ENCODE peak calls at places on chromosomes 5 and 9, in five cellular contexts. One of them, this sample, is unnamed.

GRCh38 chr5:89584339-89584956 is 701.5 kb upstream of the MEF2C start:
- DNase-seq in CD4-positive, alpha-beta T cell: no peak
- DNase-seq in CD8-positive, alpha-beta memory T cell: no peak
- DNase-seq in activated CD4-positive, alpha-beta memory T cell treated with anti-CD3 and anti-CD28 coated beads, Interleukin-2, amount 10 ng/mL, durations not matched to agents 7 days and 5 days: no peak
- DNase-seq in Right ventricle myocardium superior: no peak
- DNase-seq in this sample: no peak

GRCh38 chr5:150322202-150322601 is 19.5 kb upstream of the ARSI start:
- DNase-seq in CD4-positive, alpha-beta T cell: no peak
- DNase-seq in CD8-positive, alpha-beta memory T cell: no peak
- DNase-seq in activated CD4-positive, alpha-beta memory T cell treated with anti-CD3 and anti-CD28 coated beads, Interleukin-2, amount 10 ng/mL, durations not matched to agents 7 days and 5 days: no peak
- DNase-seq in Right ventricle myocardium superior: no peak
- DNase-seq in this sample: peak

GRCh38 chr5:143791848-143792701 is 19.9 kb upstream of the HMHB1 start:
- DNase-seq in CD4-positive, alpha-beta T cell: no peak
- DNase-seq in CD8-positive, alpha-beta memory T cell: no peak
- DNase-seq in activated CD4-positive, alpha-beta memory T cell treated with anti-CD3 and anti-CD28 coated beads, Interleukin-2, amount 10 ng/mL, durations not matched to agents 7 days and 5 days: no peak
- DNase-seq in Right ventricle myocardium superior: no peak
- DNase-seq in this sample: no peak

GRCh38 chr5:151772868-151773561 is 1.3 kb downstream of the G3BP1 start:
- DNase-seq in CD4-positive, alpha-beta T cell: no peak
- DNase-seq in CD8-positive, alpha-beta memory T cell: peak
- DNase-seq in activated CD4-positive, alpha-beta memory T cell treated with anti-CD3 and anti-CD28 coated beads, Interleukin-2, amount 10 ng/mL, durations not matched to agents 7 days and 5 days: no peak
- DNase-seq in Right ventricle myocardium superior: no peak
- DNase-seq in this sample: no peak

GRCh38 chr5:10756539-10756938 is 4.5 kb downstream of the DAP start:
- DNase-seq in CD4-positive, alpha-beta T cell: no peak
- DNase-seq in CD8-positive, alpha-beta memory T cell: no peak
- DNase-seq in activated CD4-positive, alpha-beta memory T cell treated with anti-CD3 and anti-CD28 coated beads, Interleukin-2, amount 10 ng/mL, durations not matched to agents 7 days and 5 days: no peak
- DNase-seq in Right ventricle myocardium superior: no peak
- DNase-seq in this sample: no peak

GRCh38 chr9:129497064-129497836 is 123.7 kb downstream of the C9orf50 start:
- DNase-seq in CD4-positive, alpha-beta T cell: no peak
- DNase-seq in CD8-positive, alpha-beta memory T cell: no peak
- DNase-seq in activated CD4-positive, alpha-beta memory T cell treated with anti-CD3 and anti-CD28 coated beads, Interleukin-2, amount 10 ng/mL, durations not matched to agents 7 days and 5 days: no peak
- DNase-seq in Right ventricle myocardium superior: peak
- DNase-seq in this sample: no peak

GRCh38 chr5:55623789-55624188 is 88.3 kb downstream of the SLC38A9 start:
- DNase-seq in CD4-positive, alpha-beta T cell: no peak
- DNase-seq in CD8-positive, alpha-beta memory T cell: no peak
- DNase-seq in activated CD4-positive, alpha-beta memory T cell treated with anti-CD3 and anti-CD28 coated beads, Interleukin-2, amount 10 ng/mL, durations not matched to agents 7 days and 5 days: no peak
- DNase-seq in Right ventricle myocardium superior: no peak
- DNase-seq in this sample: no peak

GRCh38 chr5:154158379-154158738 is 32.2 kb upstream of the GALNT10 start:
- DNase-seq in CD4-positive, alpha-beta T cell: no peak
- DNase-seq in CD8-positive, alpha-beta memory T cell: no peak
- DNase-seq in activated CD4-positive, alpha-beta memory T cell treated with anti-CD3 and anti-CD28 coated beads, Interleukin-2, amount 10 ng/mL, durations not matched to agents 7 days and 5 days: no peak
- DNase-seq in Right ventricle myocardium superior: no peak
- DNase-seq in this sample: no peak

GRCh38 chr9:14033067-14033466 is 280.9 kb downstream of the NFIB start:
- DNase-seq in CD4-positive, alpha-beta T cell: no peak
- DNase-seq in CD8-positive, alpha-beta memory T cell: no peak
- DNase-seq in activated CD4-positive, alpha-beta memory T cell treated with anti-CD3 and anti-CD28 coated beads, Interleukin-2, amount 10 ng/mL, durations not matched to agents 7 days and 5 days: no peak
- DNase-seq in Right ventricle myocardium superior: no peak
- DNase-seq in this sample: no peak

GRCh38 chr9:120892748-120893584 is 16.0 kb upstream of the PHF19 start:
- DNase-seq in CD4-positive, alpha-beta T cell: peak
- DNase-seq in CD8-positive, alpha-beta memory T cell: peak
- DNase-seq in activated CD4-positive, alpha-beta memory T cell treated with anti-CD3 and anti-CD28 coated beads, Interleukin-2, amount 10 ng/mL, durations not matched to agents 7 days and 5 days: peak
- DNase-seq in Right ventricle myocardium superior: no peak
- DNase-seq in this sample: peak

GRCh38 chr5:147578228-147579024 is 68.6 kb upstream of the DPYSL3 start:
- DNase-seq in CD4-positive, alpha-beta T cell: no peak
- DNase-seq in CD8-positive, alpha-beta memory T cell: no peak
- DNase-seq in activated CD4-positive, alpha-beta memory T cell treated with anti-CD3 and anti-CD28 coated beads, Interleukin-2, amount 10 ng/mL, durations not matched to agents 7 days and 5 days: no peak
- DNase-seq in Right ventricle myocardium superior: no peak
- DNase-seq in this sample: no peak

GRCh38 chr9:133137451-133138231 is 16.6 kb upstream of the RALGDS start:
- DNase-seq in CD4-positive, alpha-beta T cell: no peak
- DNase-seq in CD8-positive, alpha-beta memory T cell: no peak
- DNase-seq in activated CD4-positive, alpha-beta memory T cell treated with anti-CD3 and anti-CD28 coated beads, Interleukin-2, amount 10 ng/mL, durations not matched to agents 7 days and 5 days: peak
- DNase-seq in Right ventricle myocardium superior: peak
- DNase-seq in this sample: no peak

GRCh38 chr5:132012385-132013005 is 1.0 kb upstream of the ACSL6 start:
- DNase-seq in CD4-positive, alpha-beta T cell: no peak
- DNase-seq in CD8-positive, alpha-beta memory T cell: no peak
- DNase-seq in activated CD4-positive, alpha-beta memory T cell treated with anti-CD3 and anti-CD28 coated beads, Interleukin-2, amount 10 ng/mL, durations not matched to agents 7 days and 5 days: peak
- DNase-seq in Right ventricle myocardium superior: peak
- DNase-seq in this sample: no peak

GRCh38 chr9:90018688-90019087 is 413.9 kb downstream of the GADD45G start:
- DNase-seq in CD4-positive, alpha-beta T cell: no peak
- DNase-seq in CD8-positive, alpha-beta memory T cell: no peak
- DNase-seq in activated CD4-positive, alpha-beta memory T cell treated with anti-CD3 and anti-CD28 coated beads, Interleukin-2, amount 10 ng/mL, durations not matched to agents 7 days and 5 days: no peak
- DNase-seq in Right ventricle myocardium superior: no peak
- DNase-seq in this sample: no peak

GRCh38 chr5:149271717-149272558 is at the start of gene AFAP1L1:
- DNase-seq in CD4-positive, alpha-beta T cell: no peak
- DNase-seq in CD8-positive, alpha-beta memory T cell: no peak
- DNase-seq in activated CD4-positive, alpha-beta memory T cell treated with anti-CD3 and anti-CD28 coated beads, Interleukin-2, amount 10 ng/mL, durations not matched to agents 7 days and 5 days: peak
- DNase-seq in Right ventricle myocardium superior: peak
- DNase-seq in this sample: no peak

GRCh38 chr5:132180134-132180745 is 47.4 kb downstream of the P4HA2 start:
- DNase-seq in CD4-positive, alpha-beta T cell: no peak
- DNase-seq in CD8-positive, alpha-beta memory T cell: no peak
- DNase-seq in activated CD4-positive, alpha-beta memory T cell treated with anti-CD3 and anti-CD28 coated beads, Interleukin-2, amount 10 ng/mL, durations not matched to agents 7 days and 5 days: no peak
- DNase-seq in Right ventricle myocardium superior: no peak
- DNase-seq in this sample: no peak

GRCh38 chr5:150750469-150750868 is 8.3 kb downstream of the DCTN4 start:
- DNase-seq in CD4-positive, alpha-beta T cell: no peak
- DNase-seq in CD8-positive, alpha-beta memory T cell: no peak
- DNase-seq in activated CD4-positive, alpha-beta memory T cell treated with anti-CD3 and anti-CD28 coated beads, Interleukin-2, amount 10 ng/mL, durations not matched to agents 7 days and 5 days: no peak
- DNase-seq in Right ventricle myocardium superior: no peak
- DNase-seq in this sample: no peak

GRCh38 chr9:123358181-123358894 is 2.3 kb downstream of the CRB2 start:
- DNase-seq in CD4-positive, alpha-beta T cell: no peak
- DNase-seq in CD8-positive, alpha-beta memory T cell: no peak
- DNase-seq in activated CD4-positive, alpha-beta memory T cell treated with anti-CD3 and anti-CD28 coated beads, Interleukin-2, amount 10 ng/mL, durations not matched to agents 7 days and 5 days: no peak
- DNase-seq in Right ventricle myocardium superior: no peak
- DNase-seq in this sample: no peak

GRCh38 chr9:90953805-90954204 is 152.2 kb downstream of the SYK start:
- DNase-seq in CD4-positive, alpha-beta T cell: no peak
- DNase-seq in CD8-positive, alpha-beta memory T cell: no peak
- DNase-seq in activated CD4-positive, alpha-beta memory T cell treated with anti-CD3 and anti-CD28 coated beads, Interleukin-2, amount 10 ng/mL, durations not matched to agents 7 days and 5 days: no peak
- DNase-seq in Right ventricle myocardium superior: no peak
- DNase-seq in this sample: no peak

GRCh38 chr5:51345106-51345505 is 38.1 kb upstream of the ISL1 start:
- DNase-seq in CD4-positive, alpha-beta T cell: no peak
- DNase-seq in CD8-positive, alpha-beta memory T cell: no peak
- DNase-seq in activated CD4-positive, alpha-beta memory T cell treated with anti-CD3 and anti-CD28 coated beads, Interleukin-2, amount 10 ng/mL, durations not matched to agents 7 days and 5 days: no peak
- DNase-seq in Right ventricle myocardium superior: no peak
- DNase-seq in this sample: no peak

GRCh38 chr9:88947581-88948573 is 43.4 kb upstream of the S1PR3 start:
- DNase-seq in CD4-positive, alpha-beta T cell: no peak
- DNase-seq in CD8-positive, alpha-beta memory T cell: no peak
- DNase-seq in activated CD4-positive, alpha-beta memory T cell treated with anti-CD3 and anti-CD28 coated beads, Interleukin-2, amount 10 ng/mL, durations not matched to agents 7 days and 5 days: no peak
- DNase-seq in Right ventricle myocardium superior: no peak
- DNase-seq in this sample: no peak

GRCh38 chr5:179301796-179302195 is 43.5 kb downstream of the ADAMTS2 start:
- DNase-seq in CD4-positive, alpha-beta T cell: no peak
- DNase-seq in CD8-positive, alpha-beta memory T cell: no peak
- DNase-seq in activated CD4-positive, alpha-beta memory T cell treated with anti-CD3 and anti-CD28 coated beads, Interleukin-2, amount 10 ng/mL, durations not matched to agents 7 days and 5 days: no peak
- DNase-seq in Right ventricle myocardium superior: peak
- DNase-seq in this sample: no peak

GRCh38 chr9:108535526-108535925 is 320.3 kb downstream of the ACTL7B start:
- DNase-seq in CD4-positive, alpha-beta T cell: no peak
- DNase-seq in CD8-positive, alpha-beta memory T cell: no peak
- DNase-seq in activated CD4-positive, alpha-beta memory T cell treated with anti-CD3 and anti-CD28 coated beads, Interleukin-2, amount 10 ng/mL, durations not matched to agents 7 days and 5 days: no peak
- DNase-seq in Right ventricle myocardium superior: no peak
- DNase-seq in this sample: no peak

GRCh38 chr9:70121818-70122436 is 78.3 kb downstream of the MAMDC2 start:
- DNase-seq in CD4-positive, alpha-beta T cell: no peak
- DNase-seq in CD8-positive, alpha-beta memory T cell: no peak
- DNase-seq in activated CD4-positive, alpha-beta memory T cell treated with anti-CD3 and anti-CD28 coated beads, Interleukin-2, amount 10 ng/mL, durations not matched to agents 7 days and 5 days: no peak
- DNase-seq in Right ventricle myocardium superior: no peak
- DNase-seq in this sample: no peak

GRCh38 chr5:95704150-95704549 is 21.4 kb upstream of the SPATA9 start:
- DNase-seq in CD4-positive, alpha-beta T cell: no peak
- DNase-seq in CD8-positive, alpha-beta memory T cell: no peak
- DNase-seq in activated CD4-positive, alpha-beta memory T cell treated with anti-CD3 and anti-CD28 coated beads, Interleukin-2, amount 10 ng/mL, durations not matched to agents 7 days and 5 days: no peak
- DNase-seq in Right ventricle myocardium superior: no peak
- DNase-seq in this sample: no peak

GRCh38 chr5:66876266-66876807 is 280.1 kb downstream of the MAST4 start:
- DNase-seq in CD4-positive, alpha-beta T cell: no peak
- DNase-seq in CD8-positive, alpha-beta memory T cell: no peak
- DNase-seq in activated CD4-positive, alpha-beta memory T cell treated with anti-CD3 and anti-CD28 coated beads, Interleukin-2, amount 10 ng/mL, durations not matched to agents 7 days and 5 days: no peak
- DNase-seq in Right ventricle myocardium superior: no peak
- DNase-seq in this sample: no peak